ENCODE peak calls at places on chromosomes 13 and 19, in eight cellular contexts. One of them, this sample, is unnamed. For H3K4me1, the result is how much of the 10 kb centered on the place peaks cover.

GRCh38 chr13:53216767-53217166 is 188.2 kb downstream of the OLFM4 start:
- DNase-seq in A673: peak
- DNase-seq in endothelial cell of umbilical vein: no peak
- DNase-seq in CD4-positive, alpha-beta memory T cell: no peak
- DNase-seq in ascending aorta: no peak
- DNase-seq in neuronal stem cell: no peak
- DNase-seq in colonic mucosa: no peak
- DNase-seq in body of pancreas: no peak
- DNase-seq in this sample: no peak

GRCh38 chr13:29911781-29912478 is 61.5 kb upstream of the UBL3 start:
- DNase-seq in ascending aorta: no peak
- DNase-seq in CD4-positive, alpha-beta memory T cell: no peak
- DNase-seq in body of pancreas: no peak
- DNase-seq in endothelial cell of umbilical vein: no peak
- DNase-seq in colonic mucosa: no peak
- DNase-seq in A673: no peak
- DNase-seq in neuronal stem cell: no peak
- DNase-seq in this sample: no peak

GRCh38 chr13:51807041-51807440 is 3.1 kb upstream of the DHRS12 start:
- DNase-seq in endothelial cell of umbilical vein: no peak
- DNase-seq in A673: no peak
- DNase-seq in colonic mucosa: no peak
- DNase-seq in ascending aorta: no peak
- DNase-seq in CD4-positive, alpha-beta memory T cell: no peak
- DNase-seq in body of pancreas: no peak
- DNase-seq in neuronal stem cell: no peak
- DNase-seq in this sample: no peak

GRCh38 chr13:76976488-76976887 is 15.4 kb upstream of the CLN5 start:
- DNase-seq in CD4-positive, alpha-beta memory T cell: peak
- DNase-seq in ascending aorta: no peak
- DNase-seq in A673: no peak
- DNase-seq in endothelial cell of umbilical vein: no peak
- DNase-seq in neuronal stem cell: no peak
- DNase-seq in body of pancreas: no peak
- DNase-seq in colonic mucosa: no peak
- DNase-seq in this sample: peak

GRCh38 chr19:4987692-4988370 is 18.9 kb downstream of the KDM4B start:
- DNase-seq in ascending aorta: no peak
- DNase-seq in CD4-positive, alpha-beta memory T cell: no peak
- DNase-seq in neuronal stem cell: no peak
- DNase-seq in body of pancreas: no peak
- DNase-seq in A673: no peak
- DNase-seq in colonic mucosa: no peak
- DNase-seq in endothelial cell of umbilical vein: no peak
- DNase-seq in this sample: no peak

GRCh38 chr19:43779820-43780219 is 953 bp downstream of the KCNN4 start:
- DNase-seq in CD4-positive, alpha-beta memory T cell: no peak
- DNase-seq in neuronal stem cell: no peak
- DNase-seq in A673: no peak
- DNase-seq in endothelial cell of umbilical vein: no peak
- DNase-seq in body of pancreas: no peak
- DNase-seq in ascending aorta: no peak
- DNase-seq in colonic mucosa: peak
- DNase-seq in this sample: no peak

GRCh38 chr13:40236566-40237168 is 429.8 kb downstream of the FOXO1 start:
- DNase-seq in colonic mucosa: no peak
- DNase-seq in body of pancreas: peak
- DNase-seq in endothelial cell of umbilical vein: no peak
- DNase-seq in CD4-positive, alpha-beta memory T cell: no peak
- DNase-seq in A673: no peak
- DNase-seq in ascending aorta: peak
- DNase-seq in neuronal stem cell: no peak
- DNase-seq in this sample: no peak

GRCh38 chr19:41706741-41707501 is 1.5 kb upstream of the CEACAM5 start:
- DNase-seq in neuronal stem cell: peak
- DNase-seq in CD4-positive, alpha-beta memory T cell: peak
- DNase-seq in body of pancreas: peak
- DNase-seq in ascending aorta: no peak
- DNase-seq in A673: peak
- DNase-seq in endothelial cell of umbilical vein: peak
- DNase-seq in colonic mucosa: peak
- DNase-seq in this sample: peak

GRCh38 chr13:23348270-23349126 is 85.0 kb downstream of the SACS start:
- DNase-seq in body of pancreas: no peak
- DNase-seq in CD4-positive, alpha-beta memory T cell: no peak
- DNase-seq in neuronal stem cell: no peak
- DNase-seq in endothelial cell of umbilical vein: no peak
- DNase-seq in ascending aorta: no peak
- DNase-seq in colonic mucosa: no peak
- DNase-seq in A673: no peak
- DNase-seq in this sample: no peak
- H3K4me1 ChIP-seq in body of pancreas: under half
- H3K4me1 ChIP-seq in CD4-positive, alpha-beta memory T cell: under half
- H3K4me1 ChIP-seq in neuronal stem cell: under half
- H3K4me1 ChIP-seq in endothelial cell of umbilical vein: under half
- H3K4me1 ChIP-seq in ascending aorta: under half
- H3K4me1 ChIP-seq in colonic mucosa: under half
- H3K4me1 ChIP-seq in A673: under half
- H3K4me1 ChIP-seq in this sample: under half

GRCh38 chr13:48977973-48978372 is 2.3 kb downstream of the FNDC3A start:
- DNase-seq in CD4-positive, alpha-beta memory T cell: no peak
- DNase-seq in ascending aorta: no peak
- DNase-seq in body of pancreas: no peak
- DNase-seq in endothelial cell of umbilical vein: no peak
- DNase-seq in colonic mucosa: no peak
- DNase-seq in A673: no peak
- DNase-seq in neuronal stem cell: no peak
- DNase-seq in this sample: no peak
- H3K4me3 ChIP-seq in CD4-positive, alpha-beta memory T cell: no peak
- H3K4me3 ChIP-seq in ascending aorta: peak
- H3K4me3 ChIP-seq in body of pancreas: peak
- H3K4me3 ChIP-seq in endothelial cell of umbilical vein: peak
- H3K4me3 ChIP-seq in colonic mucosa: peak
- H3K4me3 ChIP-seq in A673: peak
- H3K4me3 ChIP-seq in neuronal stem cell: no peak
- H3K4me3 ChIP-seq in this sample: peak

DNA sequence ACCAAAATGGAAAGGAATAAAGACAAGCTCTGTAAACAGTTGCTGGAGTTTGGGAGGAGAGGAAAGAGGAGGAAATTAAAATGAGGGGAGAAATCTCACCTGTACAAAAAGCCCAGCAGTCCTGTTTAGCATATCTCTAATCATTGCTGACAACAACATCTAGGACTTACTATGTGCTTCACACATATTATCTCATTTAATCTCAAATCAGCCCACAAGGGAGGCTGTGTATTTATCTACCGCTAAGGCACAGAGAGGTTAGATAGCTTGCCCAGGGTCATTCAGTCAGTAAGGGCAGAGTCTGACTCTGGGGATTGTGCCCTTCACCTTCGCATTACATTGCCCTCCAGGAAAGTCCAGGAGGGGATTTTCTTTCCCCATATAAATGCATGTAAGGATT is 233.3 kb downstream of the DLEU7 start:
- DNase-seq in ascending aorta: no peak
- DNase-seq in neuronal stem cell: no peak
- DNase-seq in A673: no peak
- DNase-seq in body of pancreas: no peak
- DNase-seq in CD4-positive, alpha-beta memory T cell: no peak
- DNase-seq in endothelial cell of umbilical vein: no peak
- DNase-seq in colonic mucosa: no peak
- DNase-seq in this sample: no peak
- H3K27ac ChIP-seq in ascending aorta: no peak
- H3K27ac ChIP-seq in neuronal stem cell: no peak
- H3K27ac ChIP-seq in A673: no peak
- H3K27ac ChIP-seq in body of pancreas: no peak
- H3K27ac ChIP-seq in CD4-positive, alpha-beta memory T cell: no peak
- H3K27ac ChIP-seq in endothelial cell of umbilical vein: no peak
- H3K27ac ChIP-seq in colonic mucosa: no peak
- H3K27ac ChIP-seq in this sample: no peak

GRCh38 chr19:14116525-14116917 is 1.0 kb downstream of the PRKACA start:
- DNase-seq in ascending aorta: no peak
- DNase-seq in colonic mucosa: no peak
- DNase-seq in endothelial cell of umbilical vein: no peak
- DNase-seq in CD4-positive, alpha-beta memory T cell: no peak
- DNase-seq in A673: no peak
- DNase-seq in body of pancreas: no peak
- DNase-seq in neuronal stem cell: no peak
- DNase-seq in this sample: no peak
- H3K4me1 ChIP-seq in ascending aorta: under half
- H3K4me1 ChIP-seq in colonic mucosa: under half
- H3K4me1 ChIP-seq in endothelial cell of umbilical vein: under half
- H3K4me1 ChIP-seq in CD4-positive, alpha-beta memory T cell: under half
- H3K4me1 ChIP-seq in A673: under half
- H3K4me1 ChIP-seq in body of pancreas: half or more
- H3K4me1 ChIP-seq in neuronal stem cell: under half
- H3K4me1 ChIP-seq in this sample: under half

GRCh38 chr19:50717026-50717723 is 2.4 kb downstream of the SHANK1 start:
- DNase-seq in body of pancreas: no peak
- DNase-seq in neuronal stem cell: no peak
- DNase-seq in colonic mucosa: no peak
- DNase-seq in ascending aorta: no peak
- DNase-seq in CD4-positive, alpha-beta memory T cell: no peak
- DNase-seq in A673: no peak
- DNase-seq in endothelial cell of umbilical vein: no peak
- DNase-seq in this sample: no peak
- H3K4me3 ChIP-seq in body of pancreas: no peak
- H3K4me3 ChIP-seq in neuronal stem cell: peak
- H3K4me3 ChIP-seq in colonic mucosa: no peak
- H3K4me3 ChIP-seq in ascending aorta: no peak
- H3K4me3 ChIP-seq in CD4-positive, alpha-beta memory T cell: no peak
- H3K4me3 ChIP-seq in A673: peak
- H3K4me3 ChIP-seq in endothelial cell of umbilical vein: no peak
- H3K4me3 ChIP-seq in this sample: no peak

This sample was measured in SJCRH30.